ENCODE peak calls at places on chromosome 3, in ten cellular contexts. Z is heart right ventricle, Y is endodermal cell, R is psoas muscle, F is A673, E is lower lobe of right lung, A is progenitor cell of endocrine pancreas, C is cardiac muscle cell, S is GM13977, J is cardiac fibroblast. W is an unnamed sample.

GRCh38 chr3:23170306-23170705 is 32.8 kb upstream of the UBE2E2 start:
- DNase-seq in Z (no peak), F (no peak), S (no peak), J (no peak), Y (no peak), C (no peak), E (no peak), A (no peak), R (no peak), W (no peak)

GRCh38 chr3:183449391-183449790 is 21.0 kb upstream of the MCF2L2 start:
- DNase-seq in S (no peak), F (no peak), Z (peak; percentile 29), J (peak; percentile 51), Y (no peak), A (no peak), E (no peak), R (no peak), C (peak; percentile 56), W (no peak)

GRCh38 chr3:37029111-37029510 is 35.8 kb downstream of the MLH1 start:
- DNase-seq in Y (no peak), E (no peak), J (peak; percentile 48), A (no peak), Z (no peak), F (no peak), C (peak; percentile 29), R (no peak), S (no peak), W (no peak)

GRCh38 chr3:131795382-131796085 is 239.3 kb downstream of the CPNE4 start:
- DNase-seq in Y (no peak), Z (peak; percentile 8), S (peak; percentile 6), C (peak; percentile 64), J (peak; percentile 51), A (no peak), E (no peak), F (peak; percentile 61), R (no peak), W (no peak)

GRCh38 chr3:53068176-53068575 is 22.3 kb upstream of the SFMBT1 start:
- DNase-seq in A (no peak), J (no peak), R (no peak), C (no peak), E (no peak), S (no peak), Z (no peak), Y (peak; percentile 36), F (no peak), W (no peak)

GRCh38 chr3:143040264-143040879 is 39.0 kb downstream of the U2SURP start:
- DNase-seq in S (no peak), Z (no peak), C (peak; percentile 54), F (peak; percentile 32), R (no peak), E (no peak), J (peak; percentile 64), Y (no peak), A (no peak), W (no peak)

GRCh38 chr3:135059580-135059979 is 264.5 kb downstream of the EPHB1 start:
- DNase-seq in A (no peak), E (no peak), J (no peak), F (no peak), Y (no peak), R (no peak), Z (no peak), S (no peak), C (no peak), W (peak; percentile 67)

GRCh38 chr3:16203031-16203430 is 28.6 kb downstream of the GALNT15 start:
- DNase-seq in J (no peak), E (no peak), F (no peak), S (no peak), A (no peak), Y (no peak), Z (no peak), C (no peak), R (no peak), W (no peak)

GRCh38 chr3:135759651-135760050 is 205.9 kb upstream of the PPP2R3A start:
- DNase-seq in J (no peak), C (no peak), Y (no peak), S (no peak), E (no peak), F (no peak), Z (no peak), R (no peak), A (no peak), W (peak; percentile 71)

GRCh38 chr3:125051715-125052581 is 3.8 kb downstream of the HEG1 start:
- DNase-seq in Y (peak; percentile 90), Z (peak; percentile 77), R (peak; percentile 69), F (peak; percentile 91), E (no peak), C (peak; percentile 79), J (peak; percentile 82), A (no peak), S (peak; percentile 74), W (no peak)

GRCh38 chr3:2706144-2706835 is 403.9 kb downstream of the IL5RA start:
- DNase-seq in F (no peak), Z (no peak), A (no peak), R (no peak), J (no peak), E (no peak), S (no peak), C (no peak), Y (no peak), W (no peak)

GRCh38 chr3:2711081-2711480 is 399.1 kb downstream of the IL5RA start:
- DNase-seq in Y (no peak), E (no peak), R (no peak), F (no peak), J (no peak), A (no peak), C (no peak), Z (no peak), S (no peak), W (no peak)

DNA sequence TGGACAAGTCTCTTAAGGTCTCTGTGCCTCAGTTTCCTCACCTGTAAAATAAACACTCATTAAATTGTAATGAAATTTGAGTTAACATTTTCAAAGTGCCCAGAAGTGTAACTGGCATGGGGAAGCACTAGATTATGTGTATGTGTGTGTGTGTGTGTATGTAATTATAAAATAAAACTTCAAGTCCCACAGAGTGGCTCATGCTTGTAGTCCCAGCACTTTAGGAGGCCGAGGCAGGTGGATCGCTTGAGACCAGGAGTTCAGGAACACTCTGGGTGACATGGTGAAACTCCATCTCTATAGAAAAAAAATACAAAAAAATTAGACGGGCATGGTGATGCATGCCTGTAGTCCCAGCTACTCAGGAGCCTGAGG is 403.4 kb downstream of the IL5RA start:
- DNase-seq in S (no peak), R (no peak), Y (no peak), C (no peak), E (no peak), J (no peak), A (no peak), F (no peak), Z (no peak), W (no peak)
- TF ChIP-seq CTCF in S (no peak), R (no peak), Y (no peak), C (no peak), E (no peak), J (no peak), A (no peak), F (no peak), Z (no peak), W (no peak)

GRCh38 chr3:50502584-50503423 is 630 bp downstream of the CACNA2D2 start:
- DNase-seq in Y (peak; percentile 82), Z (no peak), E (no peak), F (no peak), C (no peak), A (peak; percentile 35), J (no peak), S (peak; percentile 45), R (no peak), W (no peak)
- TF ChIP-seq CTCF in Y (peak; percentile 64), Z (no peak), E (no peak), F (no peak), C (no peak), A (peak; percentile 42), J (no peak), S (no peak), R (no peak), W (no peak)

GRCh38 chr3:160797306-160797705 is 41.3 kb downstream of the PPM1L start:
- DNase-seq in C (no peak), A (no peak), R (no peak), Y (no peak), E (no peak), J (no peak), F (no peak), S (no peak), Z (no peak), W (no peak)

GRCh38 chr3:160792445-160793039 is 36.5 kb downstream of the PPM1L start:
- DNase-seq in F (no peak), A (no peak), Y (no peak), S (no peak), Z (no peak), J (no peak), E (no peak), C (no peak), R (no peak), W (no peak)

GRCh38 chr3:160796089-160796812 is 40.2 kb downstream of the PPM1L start:
- DNase-seq in Z (no peak), E (no peak), C (no peak), R (no peak), J (no peak), F (no peak), S (no peak), Y (no peak), A (no peak), W (no peak)

GRCh38 chr3:160796813-160797164 is 40.8 kb downstream of the PPM1L start:
- DNase-seq in F (no peak), Z (no peak), E (no peak), C (no peak), Y (no peak), S (no peak), J (no peak), R (no peak), A (no peak), W (no peak)

GRCh38 chr3:160793853-160794252 is 37.8 kb downstream of the PPM1L start:
- DNase-seq in Z (no peak), E (no peak), F (no peak), A (no peak), S (no peak), J (no peak), R (no peak), Y (no peak), C (no peak), W (no peak)
- TF ChIP-seq CTCF in Z (no peak), E (no peak), F (no peak), A (no peak), S (no peak), J (no peak), R (no peak), Y (no peak), C (no peak), W (no peak)

DNA sequence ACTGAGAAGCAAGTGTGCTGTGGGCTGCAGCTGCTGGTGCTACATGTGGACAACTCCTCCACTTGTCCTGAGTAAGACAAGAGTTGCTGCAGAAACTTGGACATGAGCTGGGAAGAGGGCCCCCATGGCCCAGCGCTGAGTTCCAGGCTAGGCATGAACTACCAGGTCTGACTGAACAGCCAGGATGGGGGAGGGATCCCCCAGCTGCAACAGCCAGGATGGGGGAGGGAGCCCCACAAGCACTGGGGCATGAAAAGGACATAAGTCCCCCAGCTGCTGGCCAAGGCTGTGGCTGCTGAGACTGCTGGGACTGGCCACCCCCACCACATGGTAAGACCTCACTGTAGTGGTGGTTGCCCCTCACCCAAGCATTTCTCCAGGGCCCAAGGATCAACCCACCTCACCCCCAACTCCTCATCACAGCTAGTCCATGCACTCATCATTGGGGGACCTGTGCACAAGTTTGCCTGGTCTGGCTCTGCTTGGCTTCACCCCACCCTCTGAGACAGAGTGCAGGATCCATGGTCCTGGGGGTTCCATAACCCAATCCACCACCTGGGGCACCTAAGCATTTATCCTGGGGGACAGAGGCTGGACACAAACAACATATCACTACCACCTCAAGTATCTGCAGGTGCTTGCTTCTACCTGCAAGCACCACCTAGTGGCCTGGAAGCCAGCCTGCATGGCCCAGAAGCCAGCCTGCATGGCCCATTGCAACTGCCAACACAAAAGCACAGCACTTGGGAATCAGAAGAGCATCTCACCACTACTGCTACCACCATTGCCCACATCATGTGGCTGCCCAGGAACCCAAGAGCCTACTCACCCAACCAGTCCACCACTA is 84.5 kb upstream of the STT3B start:
- DNase-seq in A (no peak), Z (no peak), R (no peak), F (peak; percentile 22), S (peak; percentile 31), Y (peak; percentile 83), J (peak; percentile 47), E (peak; percentile 50), C (peak; percentile 37), W (no peak)
- TF ChIP-seq CTCF in A (peak; percentile 54), Z (peak; percentile 27), R (no peak), F (peak; percentile 63), S (peak; percentile 78), Y (peak; percentile 90), J (peak; percentile 71), E (peak; percentile 48), C (peak; percentile 62), W (peak; percentile 32)

W was measured in osteocyte.